ENCODE peak calls at places on chromosomes 16 and 17, in ten cellular contexts. One of them, this sample, is unnamed.
A peak's percentile ranks its signal among the peaks of the same experiment; 100 is the strongest.

GRCh38 chr16:88595921-88596320 is 25.7 kb downstream of the ZC3H18 start:
- DNase-seq in CD4-positive, alpha-beta T cell: no peak
- DNase-seq in stomach: no peak
- DNase-seq in kidney epithelial cell: no peak
- DNase-seq in left lung: peak; percentile 59
- DNase-seq in WTC11: no peak
- DNase-seq in left ventricle myocardium inferior: no peak
- DNase-seq in progenitor cell of endocrine pancreas: no peak
- DNase-seq in endodermal cell: no peak
- DNase-seq in type B pancreatic cell: no peak
- DNase-seq in this sample: no peak

GRCh38 chr16:66905633-66906539 is 12.8 kb downstream of the CDH16 start:
- DNase-seq in left lung: no peak
- DNase-seq in endodermal cell: peak; percentile 75
- DNase-seq in progenitor cell of endocrine pancreas: no peak
- DNase-seq in stomach: peak; percentile 86
- DNase-seq in kidney epithelial cell: no peak
- DNase-seq in left ventricle myocardium inferior: peak; percentile 79
- DNase-seq in type B pancreatic cell: no peak
- DNase-seq in CD4-positive, alpha-beta T cell: peak; percentile 27
- DNase-seq in WTC11: peak; percentile 55
- DNase-seq in this sample: no peak

GRCh38 chr16:54952195-54952594 is 21.5 kb downstream of the IRX5 start:
- DNase-seq in stomach: no peak
- DNase-seq in CD4-positive, alpha-beta T cell: no peak
- DNase-seq in left lung: no peak
- DNase-seq in WTC11: no peak
- DNase-seq in kidney epithelial cell: no peak
- DNase-seq in type B pancreatic cell: no peak
- DNase-seq in progenitor cell of endocrine pancreas: no peak
- DNase-seq in endodermal cell: no peak
- DNase-seq in left ventricle myocardium inferior: no peak
- DNase-seq in this sample: no peak

GRCh38 chr17:60602385-60602742 is 2.4 kb downstream of the PPM1D start:
- DNase-seq in type B pancreatic cell: no peak
- DNase-seq in left ventricle myocardium inferior: no peak
- DNase-seq in WTC11: no peak
- DNase-seq in progenitor cell of endocrine pancreas: no peak
- DNase-seq in endodermal cell: peak; percentile 65
- DNase-seq in left lung: no peak
- DNase-seq in kidney epithelial cell: no peak
- DNase-seq in stomach: no peak
- DNase-seq in CD4-positive, alpha-beta T cell: no peak
- DNase-seq in this sample: no peak

GRCh38 chr17:17425591-17425990 is 51.2 kb upstream of the MED9 start:
- DNase-seq in type B pancreatic cell: no peak
- DNase-seq in endodermal cell: no peak
- DNase-seq in left ventricle myocardium inferior: no peak
- DNase-seq in stomach: no peak
- DNase-seq in left lung: no peak
- DNase-seq in kidney epithelial cell: no peak
- DNase-seq in CD4-positive, alpha-beta T cell: no peak
- DNase-seq in progenitor cell of endocrine pancreas: no peak
- DNase-seq in WTC11: no peak
- DNase-seq in this sample: no peak

GRCh38 chr17:43842975-43843325 is 4.0 kb upstream of the CD300LG start:
- DNase-seq in CD4-positive, alpha-beta T cell: no peak
- DNase-seq in left ventricle myocardium inferior: no peak
- DNase-seq in endodermal cell: no peak
- DNase-seq in WTC11: no peak
- DNase-seq in progenitor cell of endocrine pancreas: no peak
- DNase-seq in type B pancreatic cell: no peak
- DNase-seq in left lung: no peak
- DNase-seq in kidney epithelial cell: no peak
- DNase-seq in stomach: no peak
- DNase-seq in this sample: no peak

GRCh38 chr17:79374807-79375206 is 236.0 kb downstream of the RBFOX3 start:
- DNase-seq in left lung: no peak
- DNase-seq in CD4-positive, alpha-beta T cell: no peak
- DNase-seq in WTC11: no peak
- DNase-seq in type B pancreatic cell: no peak
- DNase-seq in left ventricle myocardium inferior: no peak
- DNase-seq in stomach: no peak
- DNase-seq in endodermal cell: no peak
- DNase-seq in kidney epithelial cell: no peak
- DNase-seq in progenitor cell of endocrine pancreas: no peak
- DNase-seq in this sample: no peak

GRCh38 chr16:88927010-88927409 is 50.0 kb downstream of the CBFA2T3 start:
- DNase-seq in kidney epithelial cell: no peak
- DNase-seq in left lung: no peak
- DNase-seq in CD4-positive, alpha-beta T cell: no peak
- DNase-seq in type B pancreatic cell: no peak
- DNase-seq in WTC11: no peak
- DNase-seq in stomach: no peak
- DNase-seq in endodermal cell: no peak
- DNase-seq in progenitor cell of endocrine pancreas: no peak
- DNase-seq in left ventricle myocardium inferior: no peak
- DNase-seq in this sample: peak; percentile 46

GRCh38 chr17:22490399-22490798 is 798.1 kb downstream of the KCNJ18 start:
- DNase-seq in kidney epithelial cell: no peak
- DNase-seq in WTC11: no peak
- DNase-seq in progenitor cell of endocrine pancreas: no peak
- DNase-seq in type B pancreatic cell: no peak
- DNase-seq in CD4-positive, alpha-beta T cell: no peak
- DNase-seq in endodermal cell: no peak
- DNase-seq in left lung: no peak
- DNase-seq in left ventricle myocardium inferior: no peak
- DNase-seq in stomach: no peak
- DNase-seq in this sample: no peak

GRCh38 chr16:87207965-87208364 is 109.2 kb downstream of the C16orf95 start:
- DNase-seq in progenitor cell of endocrine pancreas: no peak
- DNase-seq in endodermal cell: no peak
- DNase-seq in kidney epithelial cell: no peak
- DNase-seq in WTC11: no peak
- DNase-seq in CD4-positive, alpha-beta T cell: no peak
- DNase-seq in stomach: no peak
- DNase-seq in left ventricle myocardium inferior: no peak
- DNase-seq in type B pancreatic cell: no peak
- DNase-seq in left lung: no peak
- DNase-seq in this sample: no peak

GRCh38 chr16:87210949-87211348 is 106.2 kb downstream of the C16orf95 start:
- DNase-seq in stomach: no peak
- DNase-seq in left ventricle myocardium inferior: no peak
- DNase-seq in kidney epithelial cell: no peak
- DNase-seq in left lung: no peak
- DNase-seq in progenitor cell of endocrine pancreas: no peak
- DNase-seq in endodermal cell: no peak
- DNase-seq in CD4-positive, alpha-beta T cell: no peak
- DNase-seq in WTC11: no peak
- DNase-seq in type B pancreatic cell: no peak
- DNase-seq in this sample: no peak

GRCh38 chr16:87213536-87213935 is 103.7 kb downstream of the C16orf95 start:
- DNase-seq in left ventricle myocardium inferior: no peak
- DNase-seq in kidney epithelial cell: no peak
- DNase-seq in WTC11: no peak
- DNase-seq in progenitor cell of endocrine pancreas: no peak
- DNase-seq in left lung: no peak
- DNase-seq in CD4-positive, alpha-beta T cell: no peak
- DNase-seq in stomach: no peak
- DNase-seq in type B pancreatic cell: no peak
- DNase-seq in endodermal cell: no peak
- DNase-seq in this sample: no peak

GRCh38 chr16:87209808-87210512 is 107.2 kb downstream of the C16orf95 start:
- DNase-seq in left lung: no peak
- DNase-seq in kidney epithelial cell: no peak
- DNase-seq in CD4-positive, alpha-beta T cell: no peak
- DNase-seq in stomach: no peak
- DNase-seq in progenitor cell of endocrine pancreas: no peak
- DNase-seq in type B pancreatic cell: no peak
- DNase-seq in WTC11: no peak
- DNase-seq in endodermal cell: no peak
- DNase-seq in left ventricle myocardium inferior: no peak
- DNase-seq in this sample: no peak

DNA sequence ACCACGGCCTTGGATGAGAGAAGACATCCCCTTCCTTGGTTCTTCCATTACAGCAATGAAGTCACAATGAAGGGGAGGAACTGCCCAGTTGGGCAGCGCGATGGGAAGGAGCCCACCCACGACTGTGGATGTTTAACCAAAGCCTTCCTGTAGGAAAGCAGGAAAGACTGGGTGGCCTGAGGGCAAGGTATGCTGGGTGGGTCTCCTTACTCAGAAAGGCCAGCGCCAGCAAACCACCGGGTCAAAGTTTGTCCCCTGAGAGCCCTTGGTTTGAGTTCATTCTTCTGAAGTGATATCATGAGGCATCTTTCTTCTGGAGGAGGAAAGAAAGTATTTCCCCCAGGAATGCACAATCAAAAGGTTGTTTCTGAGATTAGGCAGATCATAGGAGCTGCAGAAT is 105.2 kb downstream of the C16orf95 start:
- DNase-seq in left lung: no peak
- DNase-seq in left ventricle myocardium inferior: no peak
- DNase-seq in stomach: no peak
- DNase-seq in endodermal cell: no peak
- DNase-seq in WTC11: no peak
- DNase-seq in CD4-positive, alpha-beta T cell: no peak
- DNase-seq in progenitor cell of endocrine pancreas: no peak
- DNase-seq in kidney epithelial cell: no peak
- DNase-seq in type B pancreatic cell: no peak
- DNase-seq in this sample: no peak
- TF ChIP-seq CTCF in left lung: no peak
- TF ChIP-seq CTCF in left ventricle myocardium inferior: no peak
- TF ChIP-seq CTCF in stomach: no peak
- TF ChIP-seq CTCF in endodermal cell: no peak
- TF ChIP-seq CTCF in WTC11: no peak
- TF ChIP-seq CTCF in CD4-positive, alpha-beta T cell: no peak
- TF ChIP-seq CTCF in progenitor cell of endocrine pancreas: no peak
- TF ChIP-seq CTCF in kidney epithelial cell: no peak
- TF ChIP-seq CTCF in type B pancreatic cell: no peak
- TF ChIP-seq CTCF in this sample: no peak

DNA sequence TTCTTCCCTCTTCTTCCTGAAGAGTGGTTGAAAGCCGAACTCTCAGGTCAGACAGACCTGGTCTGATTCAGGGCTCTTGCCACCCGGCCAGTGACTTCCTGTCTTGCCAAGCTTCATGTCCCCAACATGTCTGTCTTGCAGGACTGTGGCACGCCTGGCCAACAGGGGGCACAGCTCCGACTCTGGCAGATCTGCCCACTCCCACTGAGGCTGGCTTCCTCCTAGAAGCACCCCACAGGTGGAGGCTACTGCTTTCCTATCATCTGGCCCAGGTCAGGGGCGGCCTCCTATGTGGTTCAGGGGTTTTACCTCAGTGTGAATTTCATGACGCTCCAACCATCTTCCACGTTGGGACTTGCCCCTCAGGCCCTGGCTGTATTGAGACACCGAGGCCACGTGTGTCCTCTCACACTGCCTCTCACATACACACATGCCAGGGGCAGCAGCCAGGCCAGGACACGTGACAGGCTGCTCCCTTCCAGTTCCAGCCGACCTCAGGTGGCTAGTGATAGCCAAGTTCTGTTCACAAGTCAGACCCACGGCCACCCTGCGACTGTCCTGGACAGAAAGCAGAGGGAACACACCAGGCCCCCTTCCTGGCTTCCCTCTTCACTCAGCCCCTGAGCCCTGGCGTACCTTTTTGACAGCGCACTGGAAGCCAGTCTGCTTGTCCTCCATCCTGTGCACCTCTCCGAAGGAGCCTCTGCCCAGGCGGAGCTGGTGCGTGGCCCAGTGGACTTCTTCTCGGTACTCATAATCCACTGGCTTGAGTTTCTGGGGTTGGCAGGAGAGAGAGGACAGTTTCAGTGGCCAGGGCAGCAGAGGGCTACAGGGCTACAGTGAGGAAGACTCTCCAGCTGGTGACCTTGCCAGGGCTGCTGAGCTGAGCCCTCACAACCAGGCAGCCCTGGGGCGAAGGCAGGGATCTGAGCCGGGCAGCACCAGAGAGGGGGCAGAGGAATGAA is 22.6 kb upstream of the SPATA32 start:
- DNase-seq in WTC11: peak; percentile 51
- DNase-seq in left ventricle myocardium inferior: peak; percentile 75
- DNase-seq in left lung: peak; percentile 75
- DNase-seq in stomach: peak; percentile 68
- DNase-seq in kidney epithelial cell: no peak
- DNase-seq in type B pancreatic cell: no peak
- DNase-seq in progenitor cell of endocrine pancreas: no peak
- DNase-seq in CD4-positive, alpha-beta T cell: peak; percentile 40
- DNase-seq in endodermal cell: peak; percentile 79
- DNase-seq in this sample: no peak
- TF ChIP-seq CTCF in WTC11: no peak
- TF ChIP-seq CTCF in left ventricle myocardium inferior: peak; percentile 33
- TF ChIP-seq CTCF in left lung: no peak
- TF ChIP-seq CTCF in stomach: no peak
- TF ChIP-seq CTCF in kidney epithelial cell: peak; percentile 33
- TF ChIP-seq CTCF in type B pancreatic cell: peak; percentile 36
- TF ChIP-seq CTCF in progenitor cell of endocrine pancreas: peak; percentile 19
- TF ChIP-seq CTCF in CD4-positive, alpha-beta T cell: no peak
- TF ChIP-seq CTCF in endodermal cell: peak; percentile 69
- TF ChIP-seq CTCF in this sample: no peak

GRCh38 chr16:72149676-72150464 is 22.1 kb downstream of the PMFBP1 start:
- DNase-seq in WTC11: peak; percentile 38
- DNase-seq in endodermal cell: peak; percentile 86
- DNase-seq in progenitor cell of endocrine pancreas: no peak
- DNase-seq in CD4-positive, alpha-beta T cell: no peak
- DNase-seq in kidney epithelial cell: no peak
- DNase-seq in left ventricle myocardium inferior: no peak
- DNase-seq in type B pancreatic cell: no peak
- DNase-seq in left lung: no peak
- DNase-seq in stomach: no peak
- DNase-seq in this sample: no peak
- TF ChIP-seq CTCF in WTC11: no peak
- TF ChIP-seq CTCF in endodermal cell: peak; percentile 81
- TF ChIP-seq CTCF in progenitor cell of endocrine pancreas: peak; percentile 34
- TF ChIP-seq CTCF in CD4-positive, alpha-beta T cell: no peak
- TF ChIP-seq CTCF in kidney epithelial cell: no peak
- TF ChIP-seq CTCF in left ventricle myocardium inferior: no peak
- TF ChIP-seq CTCF in type B pancreatic cell: peak; percentile 51
- TF ChIP-seq CTCF in left lung: no peak
- TF ChIP-seq CTCF in stomach: no peak
- TF ChIP-seq CTCF in this sample: no peak

DNA sequence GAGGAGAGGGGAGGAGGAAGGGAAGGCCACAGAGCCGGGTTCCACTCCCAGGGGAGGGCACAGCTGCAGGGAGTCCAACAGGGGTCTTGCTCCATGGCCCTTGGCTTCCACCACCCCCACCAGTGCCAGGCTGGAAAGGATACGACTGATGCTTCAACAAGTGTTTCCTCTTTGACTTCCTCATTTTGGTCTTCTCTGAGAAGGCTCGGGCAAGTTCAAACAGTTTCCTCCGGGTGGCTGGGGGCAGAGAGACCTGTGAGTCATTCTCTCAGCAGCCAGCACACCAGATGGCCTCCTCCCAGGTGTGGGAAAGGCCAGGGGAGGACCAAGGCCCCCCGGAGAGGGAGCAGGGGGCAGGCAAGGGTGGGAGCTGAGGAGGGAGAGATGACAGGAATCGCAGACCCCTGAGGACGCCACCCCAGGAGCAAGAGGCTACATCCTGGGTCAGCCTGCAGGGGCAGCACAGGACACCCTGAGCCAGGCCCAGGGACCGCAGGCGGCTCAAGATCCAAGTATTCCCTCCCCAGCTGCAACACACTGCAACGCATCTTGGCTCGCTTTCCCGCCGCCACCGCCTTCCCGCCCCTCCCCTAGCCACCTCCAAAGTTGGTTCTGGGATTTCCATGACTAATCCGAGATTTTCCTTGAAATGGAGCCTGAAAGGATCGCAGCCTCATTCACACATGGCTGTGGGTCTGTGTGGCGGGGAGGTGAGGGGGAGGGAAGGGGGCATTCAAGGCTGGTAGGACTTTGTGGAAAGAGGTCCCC is 18.3 kb upstream of the MRPS23 start:
- DNase-seq in WTC11: peak; percentile 76
- DNase-seq in endodermal cell: peak; percentile 96
- DNase-seq in left lung: no peak
- DNase-seq in stomach: peak; percentile 43
- DNase-seq in left ventricle myocardium inferior: peak; percentile 80
- DNase-seq in CD4-positive, alpha-beta T cell: no peak
- DNase-seq in type B pancreatic cell: no peak
- DNase-seq in progenitor cell of endocrine pancreas: no peak
- DNase-seq in kidney epithelial cell: no peak
- DNase-seq in this sample: no peak
- TF ChIP-seq CTCF in WTC11: peak; percentile 23
- TF ChIP-seq CTCF in endodermal cell: peak; percentile 78
- TF ChIP-seq CTCF in left lung: no peak
- TF ChIP-seq CTCF in stomach: no peak
- TF ChIP-seq CTCF in left ventricle myocardium inferior: peak; percentile 57
- TF ChIP-seq CTCF in CD4-positive, alpha-beta T cell: no peak
- TF ChIP-seq CTCF in type B pancreatic cell: peak; percentile 65
- TF ChIP-seq CTCF in progenitor cell of endocrine pancreas: peak; percentile 31
- TF ChIP-seq CTCF in kidney epithelial cell: peak; percentile 57
- TF ChIP-seq CTCF in this sample: peak; percentile 24

This sample was measured in dorsolateral prefrontal cortex.